ENCODE peak calls at places on chromosomes 5 and 9, in six cellular contexts. G is ovary, F is astrocyte, O is astrocyte of the cerebellum, M is cardiac muscle cell, J is stomach. P is an unnamed sample.

GRCh38 chr9:33044162-33044673 is 19.1 kb downstream of the DNAJA1 start:
- DNase-seq in G (peak; percentile 83), F (peak; percentile 92), O (peak; percentile 74), M (peak; percentile 94), J (peak; percentile 84), P (peak; percentile 88)

GRCh38 chr9:34084562-34084961 is 35.9 kb upstream of the UBAP2 start:
- DNase-seq in G (peak; percentile 77), F (peak; percentile 13), O (no peak), M (peak; percentile 54), J (no peak), P (peak; percentile 36)

GRCh38 chr5:61254969-61255555 is 77.0 kb upstream of the ZSWIM6 start:
- DNase-seq in G (no peak), F (no peak), O (no peak), M (no peak), J (no peak), P (no peak)

GRCh38 chr5:68643064-68643463 is 427.5 kb downstream of the PIK3R1 start:
- DNase-seq in G (no peak), F (no peak), O (no peak), M (no peak), J (no peak), P (no peak)

GRCh38 chr9:11708899-11709298 is 984.3 kb upstream of the TYRP1 start:
- DNase-seq in G (no peak), F (no peak), O (no peak), M (no peak), J (no peak), P (no peak)

GRCh38 chr5:126414874-126415502 is 8.2 kb upstream of the GRAMD2B start:
- DNase-seq in G (peak; percentile 39), F (peak; percentile 72), O (peak; percentile 59), M (peak; percentile 89), J (no peak), P (peak; percentile 80)

GRCh38 chr9:2024888-2025781 is 10.0 kb downstream of the SMARCA2 start:
- DNase-seq in G (no peak), F (no peak), O (no peak), M (peak; percentile 15), J (no peak), P (peak; percentile 83)

GRCh38 chr5:114116981-114117380 is 244.9 kb upstream of the KCNN2 start:
- DNase-seq in G (no peak), F (no peak), O (no peak), M (no peak), J (no peak), P (no peak)

GRCh38 chr5:140840978-140841962 is at the start of gene PCDHA8:
- DNase-seq in G (peak; percentile 34), F (no peak), O (no peak), M (no peak), J (no peak), P (no peak)

GRCh38 chr9:6566409-6567139 is 79.0 kb downstream of the GLDC start:
- DNase-seq in G (no peak), F (peak; percentile 98), O (peak; percentile 81), M (peak; percentile 94), J (no peak), P (peak; percentile 93)

GRCh38 chr5:152259702-152260101 is 145.4 kb downstream of the NMUR2 start:
- DNase-seq in G (no peak), F (no peak), O (no peak), M (no peak), J (no peak), P (no peak)

GRCh38 chr9:111316796-111317195 is 13.2 kb downstream of the OR2K2 start:
- DNase-seq in G (no peak), F (no peak), O (no peak), M (no peak), J (no peak), P (peak; percentile 67)

GRCh38 chr5:93438124-93438523 is 142.9 kb downstream of the NR2F1-AS1 start:
- DNase-seq in G (no peak), F (no peak), O (no peak), M (no peak), J (no peak), P (no peak)

GRCh38 chr9:20838218-20838617 is 154.2 kb downstream of the FOCAD start:
- DNase-seq in G (no peak), F (peak; percentile 27), O (no peak), M (no peak), J (no peak), P (peak; percentile 57)

GRCh38 chr5:171957591-171958251 is 48.7 kb downstream of the FBXW11 start:
- DNase-seq in G (no peak), F (no peak), O (no peak), M (no peak), J (no peak), P (no peak)

GRCh38 chr5:74034738-74035137 is 408.7 kb downstream of the ARHGEF28 start:
- DNase-seq in G (no peak), F (peak; percentile 94), O (peak; percentile 56), M (peak; percentile 66), J (no peak), P (peak; percentile 70)

GRCh38 chr9:26261503-26262330 is 583.5 kb upstream of the TUSC1 start:
- DNase-seq in G (no peak), F (peak; percentile 87), O (peak; percentile 40), M (peak; percentile 73), J (no peak), P (peak; percentile 72)

GRCh38 chr9:131187957-131188356 is 62.6 kb downstream of the NUP214 start:
- DNase-seq in G (no peak), F (no peak), O (no peak), M (no peak), J (no peak), P (no peak)

GRCh38 chr5:137262818-137263217 is 236.3 kb downstream of the SPOCK1 start:
- DNase-seq in G (no peak), F (no peak), O (no peak), M (no peak), J (no peak), P (no peak)

GRCh38 chr9:105413486-105414068 is 34.3 kb upstream of the FSD1L start:
- DNase-seq in G (no peak), F (peak; percentile 21), O (no peak), M (peak; percentile 61), J (no peak), P (peak; percentile 54)

GRCh38 chr5:15620501-15620900 is 120.5 kb downstream of the FBXL7 start:
- DNase-seq in G (no peak), F (peak; percentile 90), O (peak; percentile 49), M (peak; percentile 90), J (no peak), P (peak; percentile 90)

GRCh38 chr5:105807951-105808350 is 1862.8 kb downstream of the EFNA5 start:
- DNase-seq in G (no peak), F (no peak), O (no peak), M (no peak), J (no peak), P (no peak)

GRCh38 chr5:8517461-8517860 is 648.5 kb downstream of the MTRR start:
- DNase-seq in G (no peak), F (no peak), O (no peak), M (peak; percentile 2), J (no peak), P (no peak)

GRCh38 chr9:17625644-17626388 is 47.0 kb downstream of the SH3GL2 start:
- DNase-seq in G (no peak), F (peak; percentile 37), O (peak; percentile 8), M (no peak), J (no peak), P (no peak)

GRCh38 chr5:158484246-158484645 is 615.5 kb downstream of the EBF1 start:
- DNase-seq in G (no peak), F (no peak), O (peak; percentile 22), M (no peak), J (no peak), P (peak; percentile 84)

GRCh38 chr9:72949918-72950325 is 2.9 kb downstream of the ALDH1A1 start:
- DNase-seq in G (no peak), F (no peak), O (no peak), M (no peak), J (no peak), P (no peak)

GRCh38 chr9:35718726-35719511 is 13.1 kb downstream of the TLN1 start:
- DNase-seq in G (no peak), F (no peak), O (no peak), M (no peak), J (no peak), P (no peak)

GRCh38 chr9:132883349-132884294 is 4.9 kb downstream of the SPACA9 start:
- DNase-seq in G (no peak), F (no peak), O (no peak), M (no peak), J (no peak), P (no peak)

GRCh38 chr5:141935538-141935937 is 11.9 kb downstream of the DELE1 start:
- DNase-seq in G (no peak), F (no peak), O (no peak), M (no peak), J (no peak), P (no peak)

GRCh38 chr5:141933151-141933550 is 9.5 kb downstream of the DELE1 start:
- DNase-seq in G (no peak), F (no peak), O (no peak), M (no peak), J (no peak), P (no peak)

GRCh38 chr5:141929398-141930058 is 5.9 kb downstream of the DELE1 start:
- DNase-seq in G (no peak), F (no peak), O (no peak), M (no peak), J (no peak), P (no peak)

GRCh38 chr5:141934099-141934844 is 10.6 kb downstream of the DELE1 start:
- DNase-seq in G (no peak), F (peak; percentile 56), O (no peak), M (peak; percentile 10), J (peak; percentile 61), P (no peak)
- TF ChIP-seq CTCF in G (no peak), F (no peak), O (no peak), M (no peak), J (no peak), P (no peak)

DNA sequence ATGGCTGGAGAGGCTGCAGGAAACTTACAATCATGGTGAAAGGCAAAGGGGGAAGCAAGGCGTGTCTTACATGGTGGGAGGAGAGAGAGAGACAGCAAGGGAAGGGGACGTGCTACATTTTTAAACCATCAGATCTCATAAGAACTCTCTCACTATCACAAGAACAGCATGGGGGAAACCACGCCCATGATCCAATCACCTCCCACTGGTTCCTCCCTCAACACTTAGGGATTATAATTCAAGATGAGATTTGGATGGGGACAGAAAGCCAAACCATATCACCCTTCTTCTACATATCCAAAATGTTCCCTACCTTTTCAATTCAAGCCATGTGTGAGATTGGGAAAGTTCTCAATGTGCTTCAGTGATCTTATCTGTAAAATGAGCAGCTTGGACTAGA is 22.9 kb upstream of the GLRX start:
- DNase-seq in G (no peak), F (no peak), O (no peak), M (no peak), J (no peak), P (no peak)
- H3K4me3 ChIP-seq in G (no peak overlapping the region), F (no peak overlapping the region), O (no peak overlapping the region), M (no peak overlapping the region), J (no peak overlapping the region), P (no peak overlapping the region)

DNA sequence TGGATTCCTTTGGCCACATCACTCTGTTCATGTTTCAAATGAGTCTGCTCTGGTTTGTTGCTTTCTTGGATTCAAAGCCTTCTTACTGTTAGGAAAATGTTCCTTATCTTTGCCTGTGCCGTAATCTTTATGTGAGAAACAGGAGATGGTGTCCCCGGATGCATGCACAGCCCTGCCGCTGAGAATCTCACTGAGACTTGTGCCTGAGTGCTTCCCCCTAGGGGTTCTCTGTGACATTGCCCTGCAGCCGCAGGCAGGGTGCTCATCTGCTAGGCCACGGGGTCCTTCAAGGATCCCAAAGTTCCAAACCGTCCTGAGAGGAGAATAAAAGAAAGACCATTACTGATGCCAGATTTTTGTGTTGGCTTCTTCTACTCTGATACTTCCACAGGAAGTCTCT is 81.4 kb upstream of the ANKRD55 start:
- DNase-seq in G (no peak), F (no peak), O (no peak), M (peak; percentile 60), J (no peak), P (no peak)
- TF ChIP-seq CTCF in G (no peak), F (peak; percentile 34), O (peak; percentile 11), M (peak; percentile 60), J (no peak), P (peak; percentile 38)

GRCh38 chr5:55900776-55901175 is 49.6 kb downstream of the IL31RA start:
- DNase-seq in G (no peak), F (no peak), O (no peak), M (no peak), J (no peak), P (no peak)
- H3K4me3 ChIP-seq in G (no peak overlapping the region), F (no peak overlapping the region), O (no peak overlapping the region), M (no peak overlapping the region), J (no peak overlapping the region), P (no peak overlapping the region)